ENCODE peak calls at places on chromosomes 2 and 18, in four cellular contexts. K, E, P and T are unnamed samples.

GRCh38 chr18:58525517-58525916 is 103.4 kb downstream of the ALPK2 start:
- DNase-seq in E (no peak), K (no peak), P (no peak), T (no peak)

GRCh38 chr2:10161206-10161931 is 38.8 kb downstream of the RRM2 start:
- DNase-seq in K (no peak), P (no peak), E (peak; percentile 15), T (peak; percentile 16)

GRCh38 chr18:59932401-59932800 is 32.6 kb downstream of the PMAIP1 start:
- DNase-seq in P (no peak), K (no peak), E (no peak), T (no peak)

GRCh38 chr2:24766609-24767008 is 26.6 kb downstream of the PTRHD1 start:
- DNase-seq in K (no peak), P (no peak), E (no peak), T (no peak)

GRCh38 chr2:121992700-121993099 is 237.2 kb downstream of the TSN start:
- DNase-seq in P (no peak), E (no peak), K (no peak), T (no peak)

GRCh38 chr2:60998628-60999545 is 18.6 kb upstream of the PEX13 start:
- DNase-seq in E (no peak), P (no peak), K (no peak), T (peak; percentile 61)

GRCh38 chr2:241559489-241560180 is 1.1 kb downstream of the BOK start:
- DNase-seq in K (no peak), P (peak; percentile 81), E (peak; percentile 58), T (no peak)

GRCh38 chr18:25299426-25299825 is 52.5 kb downstream of the ZNF521 start:
- DNase-seq in K (no peak), E (no peak), P (no peak), T (peak; percentile 34)

GRCh38 chr2:152694161-152694661 is 23.1 kb downstream of the PRPF40A start:
- DNase-seq in K (no peak), E (no peak), P (no peak), T (peak; percentile 12)

GRCh38 chr2:179686718-179687342 is 174.6 kb downstream of the ZNF385B start:
- DNase-seq in E (no peak), P (no peak), K (no peak), T (no peak)

GRCh38 chr2:207662203-207662602 is 37.0 kb upstream of the METTL21A start:
- DNase-seq in K (no peak), E (no peak), P (no peak), T (no peak)

GRCh38 chr2:144511945-144512344 is 8.0 kb downstream of the ZEB2 start:
- DNase-seq in E (no peak), P (no peak), K (no peak), T (no peak)

GRCh38 chr2:209977386-209978239 is 24.8 kb upstream of the RPE start:
- DNase-seq in E (no peak), P (no peak), K (no peak), T (peak; percentile 41)

GRCh38 chr18:45957100-45957499 is 10.0 kb downstream of the EPG5 start:
- DNase-seq in E (no peak), K (no peak), P (no peak), T (no peak)

GRCh38 chr18:2223859-2224258 is 347.4 kb downstream of the METTL4 start:
- DNase-seq in K (no peak), P (no peak), E (no peak), T (peak; percentile 49)

GRCh38 chr18:44637210-44638051 is 43.3 kb upstream of the SETBP1 start:
- DNase-seq in K (no peak), P (no peak), E (no peak), T (no peak)

GRCh38 chr2:79860233-79861058 is 347.6 kb downstream of the CTNNA2 start:
- DNase-seq in E (no peak), P (no peak), K (no peak), T (no peak)

GRCh38 chr2:101820519-101820918 is 123.0 kb downstream of the MAP4K4 start:
- DNase-seq in E (no peak), P (no peak), K (no peak), T (peak; percentile 54)

GRCh38 chr2:179186126-179186525 is 78.5 kb downstream of the SESTD1 start:
- DNase-seq in P (no peak), K (no peak), E (no peak), T (no peak)

GRCh38 chr18:57621252-57621607 is 406 bp downstream of the NARS1 start:
- DNase-seq in K (no peak), E (no peak), P (no peak), T (peak; percentile 84)

GRCh38 chr18:33051397-33051796 is 278.6 kb upstream of the KLHL14 start:
- DNase-seq in P (no peak), E (no peak), K (no peak), T (no peak)

GRCh38 chr2:26946841-26947784 is 23.3 kb upstream of the MAPRE3 start:
- DNase-seq in K (no peak), E (peak; percentile 77), P (no peak), T (no peak)

GRCh38 chr2:181570833-181571661 is 85.9 kb downstream of the CERKL start:
- DNase-seq in K (no peak), P (no peak), E (no peak), T (peak; percentile 13)

GRCh38 chr2:33395660-33396249 is 80.7 kb upstream of the RASGRP3 start:
- DNase-seq in K (no peak), E (no peak), P (no peak), T (peak; percentile 78)

GRCh38 chr2:30686000-30686399 is 121.2 kb downstream of the CAPN13 start:
- DNase-seq in P (peak; percentile 34), K (no peak), E (no peak), T (no peak)

GRCh38 chr2:41377837-41378236 is 670.0 kb upstream of the PKDCC start:
- DNase-seq in K (no peak), P (no peak), E (no peak), T (peak; percentile 4)

GRCh38 chr2:175168564-175168945 is 552 bp upstream of the ATF2 start:
- DNase-seq in E (no peak), K (no peak), P (no peak), T (no peak)
- TF ChIP-seq POLR2A in E (no peak), K (no peak), P (peak; percentile 51), T (peak; percentile 90)

DNA sequence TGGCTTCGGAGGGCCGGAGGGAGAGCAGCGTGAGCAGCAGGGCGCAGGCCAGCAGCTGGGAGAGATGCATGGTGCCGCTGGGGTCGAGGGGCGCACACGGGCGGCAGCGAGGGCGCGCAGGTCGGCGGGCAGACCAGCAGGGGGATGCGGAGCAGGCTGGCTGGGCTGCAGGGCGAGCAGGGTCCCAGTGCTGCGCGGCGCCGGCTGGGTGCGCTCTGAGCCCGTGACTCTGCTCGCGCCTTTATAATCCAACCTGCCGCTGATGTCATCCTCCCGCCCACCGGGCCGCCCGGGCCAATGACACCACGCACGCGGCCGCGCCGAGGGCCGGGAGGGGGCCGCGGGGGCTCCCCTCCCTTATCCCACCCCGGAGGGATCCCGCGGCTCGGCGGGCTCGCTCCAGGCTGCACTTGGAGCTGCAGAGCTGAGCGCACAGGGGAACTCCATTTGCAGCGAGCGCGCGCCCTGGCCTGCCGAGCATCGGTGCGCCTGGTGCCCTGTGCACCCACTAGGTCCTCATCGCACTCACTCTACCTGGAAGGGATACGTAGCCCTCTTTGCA is at the start of gene NPPC:
- DNase-seq in P (peak; percentile 45), E (peak; percentile 71), K (no peak), T (peak; percentile 49)
- TF ChIP-seq POLR2A in P (no peak), E (no peak), K (no peak), T (no peak)

DNA sequence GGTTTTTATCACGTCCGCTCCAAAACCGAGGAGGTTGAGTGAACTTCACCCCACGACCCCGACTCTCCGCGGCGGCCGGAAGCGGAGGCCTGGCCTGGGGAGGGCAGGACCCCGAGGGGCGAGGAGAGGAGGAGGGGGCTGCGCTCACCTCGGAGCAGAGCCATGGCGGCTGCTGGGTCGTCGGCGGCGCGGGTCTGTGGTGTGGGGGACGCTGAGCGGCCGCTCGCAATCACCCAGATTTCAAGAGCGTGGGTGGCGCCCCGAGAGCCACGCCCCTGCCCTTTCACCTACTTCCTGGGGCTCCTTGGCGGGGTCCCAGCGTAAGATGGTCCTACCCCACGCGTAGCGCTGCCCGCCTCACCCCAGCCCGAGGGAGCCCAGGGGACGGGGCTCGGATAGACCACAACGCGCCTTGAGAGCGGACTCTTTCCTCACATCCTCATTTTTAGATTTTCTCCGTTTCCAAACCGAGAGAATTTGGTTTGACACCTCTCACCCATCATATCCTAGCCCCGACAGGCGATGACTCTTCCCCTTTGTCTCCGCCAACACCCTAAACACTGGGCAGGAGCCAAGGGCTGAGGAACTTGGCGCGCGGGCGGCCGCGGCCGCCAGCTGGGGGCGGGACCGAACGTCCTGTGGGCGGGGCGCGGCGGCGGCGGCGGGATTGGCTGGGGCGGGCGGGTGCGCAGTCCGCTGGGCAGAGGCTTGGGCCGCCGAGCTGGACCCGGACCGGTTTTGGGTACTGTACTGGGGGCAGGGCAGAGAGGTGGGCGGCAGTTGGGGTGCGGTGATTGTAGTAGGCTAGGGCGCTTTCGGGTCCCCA is at the start of gene ACAA2:
- DNase-seq in P (peak; percentile 95), E (peak; percentile 95), K (peak; percentile 28), T (peak; percentile 95)
- TF ChIP-seq POLR2A in P (peak; percentile 89), E (peak; percentile 25), K (no peak), T (peak; percentile 77)

DNA sequence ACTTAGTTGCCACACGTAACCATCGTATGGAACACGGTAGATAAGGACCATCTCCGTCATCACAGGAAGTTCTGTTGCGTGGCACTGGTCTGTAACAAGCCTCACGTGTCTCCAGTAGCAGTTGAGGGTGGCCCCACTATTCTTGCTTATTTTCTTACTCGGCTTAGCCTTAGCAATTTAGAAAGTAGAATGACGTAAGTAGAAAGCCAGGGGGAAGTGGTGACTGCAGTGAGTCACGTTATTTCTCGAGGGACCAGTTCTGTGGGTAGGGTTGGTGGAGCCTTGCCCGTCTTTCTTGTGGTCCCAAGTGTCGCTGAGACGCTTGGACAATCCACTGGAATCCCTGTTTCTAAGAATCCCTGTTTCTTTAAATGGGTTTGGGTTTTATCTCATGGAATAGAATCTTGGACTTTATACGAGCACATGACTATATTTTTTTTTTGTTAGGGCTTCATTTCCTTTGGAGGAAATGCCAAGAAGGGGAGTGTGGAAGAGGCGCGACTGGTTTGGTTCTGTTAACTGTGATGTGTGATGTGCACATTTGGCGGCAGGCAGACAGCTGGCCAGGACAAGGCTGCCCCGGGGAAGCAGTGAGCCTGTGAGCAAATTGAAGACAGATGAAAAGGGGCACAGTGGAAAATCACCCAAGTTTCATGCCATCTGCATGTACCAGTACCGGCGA is 96.2 kb downstream of the CABLES1 start:
- DNase-seq in P (no peak), K (peak; percentile 37), E (no peak), T (peak; percentile 38)
- TF ChIP-seq POLR2A in P (no peak), K (no peak), E (no peak), T (no peak)

DNA sequence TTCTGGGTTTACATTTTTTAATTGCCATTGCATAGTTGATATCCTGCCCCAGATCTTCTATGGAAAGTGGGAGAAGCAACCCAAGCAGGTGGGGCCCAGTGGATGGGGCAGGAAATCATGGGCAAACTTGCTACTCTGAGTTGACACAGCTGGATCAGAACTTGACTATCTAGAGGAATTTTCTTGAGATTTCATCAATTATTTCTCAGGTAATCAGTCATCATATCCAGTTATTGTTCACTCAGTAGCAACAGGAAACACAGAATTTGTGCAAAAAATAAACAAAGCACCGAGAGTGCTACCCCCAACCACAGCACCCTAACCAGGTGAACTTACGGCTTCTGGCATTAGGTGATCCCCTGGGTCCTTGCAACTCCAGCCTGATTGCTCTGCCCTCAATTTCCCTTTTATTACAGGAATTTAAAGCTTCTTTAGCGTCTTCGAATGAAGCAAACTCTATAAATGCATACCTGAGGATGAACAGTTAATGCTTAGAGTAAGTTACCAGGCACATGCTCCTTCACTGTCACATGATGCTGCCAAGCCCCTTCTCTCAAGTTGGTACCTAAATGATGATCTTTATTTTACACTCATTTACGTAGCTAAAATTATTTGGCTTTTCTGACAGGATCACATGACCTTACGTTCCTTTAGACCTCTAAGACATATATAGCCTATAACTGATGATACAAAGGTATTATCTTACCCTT is 7.8 kb downstream of the NCL start:
- DNase-seq in E (no peak), P (peak; percentile 6), K (no peak), T (no peak)
- TF ChIP-seq POLR2A in E (no peak), P (no peak), K (no peak), T (no peak)